ENCODE peak calls at places on chromosomes 3 and 15, in eight cellular contexts. Q, U, M, F, H, I, D and R are unnamed samples.

GRCh38 chr15:52567886-52568568 is 803 bp downstream of the ARPP19 start:
- DNase-seq in Q (no peak), U (peak), M (no peak), F (peak), H (peak), I (peak), D (no peak), R (no peak)

GRCh38 chr15:90201944-90202375 is 830 bp downstream of the SEMA4B start:
- DNase-seq in Q (no peak), U (peak), M (no peak), F (no peak), H (no peak), I (no peak), D (no peak), R (no peak)

GRCh38 chr3:141643391-141643790 is 94.7 kb upstream of the RNF7 start:
- DNase-seq in Q (no peak), U (no peak), M (no peak), F (no peak), H (no peak), I (no peak), D (no peak), R (no peak)

GRCh38 chr3:99862208-99862607 is 44.5 kb downstream of the CMSS1 start:
- DNase-seq in Q (no peak), U (no peak), M (no peak), F (no peak), H (no peak), I (no peak), D (no peak), R (no peak)

GRCh38 chr3:105938101-105938500 is 69.3 kb upstream of the CBLB start:
- DNase-seq in Q (no peak), U (no peak), M (no peak), F (no peak), H (no peak), I (no peak), D (no peak), R (no peak)

GRCh38 chr3:63980830-63981498 is 42.3 kb downstream of the PSMD6 start:
- DNase-seq in Q (no peak), U (no peak), M (no peak), F (no peak), H (no peak), I (no peak), D (no peak), R (no peak)

GRCh38 chr3:67176396-67176795 is 178.3 kb downstream of the KBTBD8 start:
- DNase-seq in Q (no peak), U (no peak), M (no peak), F (no peak), H (no peak), I (no peak), D (no peak), R (no peak)

GRCh38 chr15:35671197-35671596 is 125.2 kb upstream of the DPH6 start:
- DNase-seq in Q (no peak), U (no peak), M (no peak), F (no peak), H (no peak), I (no peak), D (no peak), R (no peak)

GRCh38 chr15:79644091-79644490 is 212.0 kb downstream of the MINAR1 start:
- DNase-seq in Q (no peak), U (no peak), M (no peak), F (no peak), H (no peak), I (no peak), D (no peak), R (no peak)

GRCh38 chr3:125651246-125651645 is 55.9 kb upstream of the OSBPL11 start:
- DNase-seq in Q (no peak), U (no peak), M (no peak), F (no peak), H (no peak), I (no peak), D (no peak), R (no peak)

GRCh38 chr3:100963041-100963440 is 30.2 kb downstream of the ABI3BP start:
- DNase-seq in Q (no peak), U (no peak), M (no peak), F (no peak), H (no peak), I (no peak), D (no peak), R (no peak)

GRCh38 chr15:88630141-88630721 is 8.6 kb upstream of the ISG20 start:
- DNase-seq in Q (no peak), U (peak), M (no peak), F (no peak), H (no peak), I (peak), D (no peak), R (no peak)

GRCh38 chr15:88630798-88631463 is 7.9 kb upstream of the ISG20 start:
- DNase-seq in Q (no peak), U (peak), M (no peak), F (no peak), H (no peak), I (no peak), D (no peak), R (no peak)

GRCh38 chr15:88629071-88629470 is 7.9 kb downstream of the AEN start:
- DNase-seq in Q (no peak), U (peak), M (no peak), F (no peak), H (no peak), I (no peak), D (no peak), R (no peak)

GRCh38 chr15:88634449-88634848 is 4.4 kb upstream of the ISG20 start:
- DNase-seq in Q (no peak), U (no peak), M (no peak), F (no peak), H (no peak), I (no peak), D (no peak), R (no peak)

GRCh38 chr15:88631464-88632028 is 7.3 kb upstream of the ISG20 start:
- DNase-seq in Q (no peak), U (peak), M (no peak), F (no peak), H (no peak), I (no peak), D (no peak), R (no peak)
- H3K27ac ChIP-seq in Q (peak), U (peak), M (peak), F (peak), H (no peak), I (peak), D (peak), R (no peak)

DNA sequence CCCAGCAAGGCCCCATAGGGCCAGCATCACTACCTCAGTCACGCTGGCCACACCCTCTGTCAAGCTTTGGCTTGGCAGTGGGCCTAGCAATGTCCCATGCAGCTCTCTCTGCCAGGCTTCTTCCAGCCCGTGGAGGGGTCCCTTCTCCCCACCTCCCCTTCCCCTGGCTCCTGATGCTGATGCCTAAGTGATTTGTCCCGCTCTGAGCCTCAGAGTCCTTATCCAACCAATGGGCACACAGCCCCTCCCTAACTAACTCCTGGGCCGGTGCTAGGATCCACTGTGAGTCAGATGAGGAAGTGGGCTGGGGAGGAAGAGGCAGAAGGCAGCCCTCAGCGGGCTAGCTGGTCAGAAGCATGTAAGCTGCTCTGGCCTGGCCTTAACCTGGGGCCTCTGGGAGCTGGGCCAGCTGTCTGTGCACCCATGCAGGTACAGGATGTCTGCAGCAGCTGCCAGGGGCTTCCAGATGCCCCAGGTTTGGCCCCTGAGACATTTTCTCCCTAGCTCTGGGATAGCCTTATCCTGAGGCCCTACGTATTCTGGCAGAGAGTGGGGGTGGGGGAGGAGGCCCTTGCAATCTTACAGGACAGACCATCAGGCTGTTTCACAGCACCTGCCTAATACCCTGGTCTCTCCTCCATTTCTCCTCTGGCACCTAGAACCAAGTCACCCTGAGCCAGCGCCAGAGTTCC is 740 bp upstream of the ZBTB47 start:
- DNase-seq in Q (no peak), U (peak), M (peak), F (peak), H (no peak), I (peak), D (no peak), R (peak)
- TF ChIP-seq POLR2A in Q (no peak), U (peak), M (peak), F (no peak), H (no peak), I (peak), D (peak), R (no peak)

GRCh38 chr15:31342781-31343626 is 16.4 kb downstream of the KLF13 start:
- DNase-seq in Q (no peak), U (peak), M (no peak), F (no peak), H (no peak), I (no peak), D (no peak), R (no peak)
- H3K27ac ChIP-seq in Q (peak), U (peak), M (peak), F (no peak), H (no peak), I (peak), D (peak), R (peak)

DNA sequence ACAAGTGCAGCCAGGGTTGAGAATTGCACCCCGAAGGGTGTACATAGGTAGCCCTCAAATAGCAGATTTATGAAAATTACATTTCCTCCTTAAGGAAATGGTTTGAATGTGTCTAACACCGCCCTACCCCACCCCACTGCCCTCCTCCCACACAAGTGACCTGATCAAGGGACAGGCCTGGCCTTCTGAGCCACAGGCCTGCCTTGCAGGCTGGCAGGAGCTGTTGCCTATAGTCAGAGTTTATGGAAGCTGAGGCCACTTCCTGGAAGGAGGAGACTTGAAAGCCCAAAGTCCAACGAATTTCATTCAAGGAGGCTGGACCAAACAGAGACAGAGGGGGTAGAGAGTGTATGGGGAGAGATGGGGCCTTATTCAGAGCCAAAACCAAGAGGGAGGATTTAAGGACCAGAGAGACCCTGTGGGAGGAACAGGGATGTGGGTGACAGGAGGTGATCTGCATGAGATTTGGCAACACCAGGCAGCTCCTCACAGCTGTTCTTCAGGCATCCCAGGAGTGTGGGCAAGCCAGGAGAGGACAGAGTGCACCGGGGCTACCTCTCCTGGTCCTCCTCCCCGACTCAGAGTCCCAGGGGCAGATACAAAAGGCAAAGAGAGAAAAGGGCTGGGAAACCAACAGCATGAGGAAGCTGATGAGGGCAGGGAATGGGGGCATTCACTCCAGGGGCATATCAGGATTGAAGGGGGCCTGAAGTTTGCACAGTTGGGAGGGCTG is 100.4 kb upstream of the HES1 start:
- DNase-seq in Q (no peak), U (no peak), M (no peak), F (no peak), H (no peak), I (no peak), D (no peak), R (no peak)
- TF ChIP-seq POLR2A in Q (no peak), U (no peak), M (no peak), F (no peak), H (no peak), I (peak), D (no peak), R (no peak)

DNA sequence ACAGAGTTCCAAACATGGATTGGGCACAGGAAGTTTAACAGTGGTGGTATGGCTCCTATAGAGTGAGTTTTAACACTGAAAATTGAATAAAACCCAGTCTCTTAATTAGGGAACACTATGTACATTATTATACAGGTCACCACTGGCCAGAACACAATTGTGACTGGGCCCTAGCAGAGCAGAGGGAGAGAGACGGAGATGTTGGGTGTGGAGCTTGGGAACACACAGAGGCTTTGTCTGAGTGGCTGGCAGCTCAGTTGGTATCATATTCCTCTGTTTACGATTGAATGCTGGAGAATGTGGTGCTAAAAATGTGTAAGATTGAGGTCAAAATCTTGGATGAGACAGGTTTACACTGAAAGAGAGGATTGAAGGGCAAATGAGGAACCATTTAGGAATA is 6.8 kb upstream of the MOBP start:
- DNase-seq in Q (no peak), U (no peak), M (no peak), F (no peak), H (no peak), I (no peak), D (no peak), R (no peak)
- H3K27ac ChIP-seq in Q (no peak), U (no peak), M (peak), F (no peak), H (no peak), I (no peak), D (no peak), R (no peak)

GRCh38 chr3:129056832-129057231 is 3.7 kb upstream of the GP9 start:
- DNase-seq in Q (no peak), U (peak), M (no peak), F (no peak), H (no peak), I (no peak), D (no peak), R (no peak)
- TF ChIP-seq POLR2A in Q (no peak), U (no peak), M (no peak), F (no peak), H (no peak), I (no peak), D (no peak), R (no peak)

GRCh38 chr3:147395975-147396708 is 10.2 kb downstream of the ZIC4 start:
- DNase-seq in Q (no peak), U (peak), M (no peak), F (no peak), H (no peak), I (no peak), D (no peak), R (no peak)
- H3K27ac ChIP-seq in Q (no peak), U (no peak), M (no peak), F (no peak), H (no peak), I (no peak), D (no peak), R (no peak)

GRCh38 chr15:88621789-88622604 is 857 bp downstream of the AEN start:
- DNase-seq in Q (no peak), U (no peak), M (no peak), F (no peak), H (no peak), I (peak), D (no peak), R (no peak)
- TF ChIP-seq POLR2A in Q (no peak), U (peak), M (no peak), F (no peak), H (no peak), I (no peak), D (no peak), R (no peak)